ENCODE peak calls at places on chromosomes 13 and 19, in six cellular contexts. J, Z, W, X, G and S are unnamed samples.

GRCh38 chr13:25170554-25171107 is 1.5 kb downstream of the AMER2 start:
- DNase-seq in G (no peak), J (peak), Z (no peak), W (no peak), X (no peak), S (peak)

GRCh38 chr13:47661076-47661475 is 340.0 kb downstream of the SUCLA2 start:
- DNase-seq in J (no peak), X (no peak), W (no peak), Z (no peak), G (no peak), S (no peak)

GRCh38 chr19:3969435-3970312 is 1.2 kb downstream of the DAPK3 start:
- DNase-seq in Z (peak), G (peak), W (peak), X (peak), J (peak), S (peak)

GRCh38 chr13:107266657-107267056 is 698.7 kb upstream of the ARGLU1 start:
- DNase-seq in G (no peak), J (no peak), X (no peak), W (no peak), Z (no peak), S (no peak)

GRCh38 chr19:36665832-36666231 is 805 bp downstream of the ZNF461 start:
- DNase-seq in Z (no peak), G (no peak), X (no peak), J (no peak), W (no peak), S (no peak)

GRCh38 chr13:63517376-63517775 is 2101.7 kb upstream of the PCDH20 start:
- DNase-seq in J (no peak), G (no peak), X (no peak), Z (no peak), W (no peak), S (no peak)

GRCh38 chr13:106617561-106617960 is 49.6 kb upstream of the ARGLU1 start:
- DNase-seq in G (no peak), Z (no peak), W (peak), J (no peak), X (no peak), S (peak)

GRCh38 chr13:79767126-79767525 is 286.2 kb downstream of the NDFIP2 start:
- DNase-seq in Z (no peak), J (no peak), W (peak), G (no peak), X (no peak), S (no peak)

GRCh38 chr13:95893861-95894260 is 159.3 kb downstream of the UGGT2 start:
- DNase-seq in Z (no peak), G (no peak), J (no peak), W (no peak), X (no peak), S (no peak)

GRCh38 chr13:44389003-44389666 is 15.5 kb downstream of the SERP2 start:
- DNase-seq in Z (no peak), J (no peak), W (no peak), G (no peak), X (no peak), S (no peak)

GRCh38 chr19:43310221-43310620 is 40.9 kb upstream of the PSG9 start:
- DNase-seq in G (no peak), X (no peak), W (no peak), Z (no peak), J (no peak), S (no peak)

GRCh38 chr13:94710881-94711560 is 1.3 kb downstream of the SOX21 start:
- DNase-seq in Z (peak), J (peak), X (no peak), W (no peak), G (peak), S (no peak)

GRCh38 chr19:21751379-21751778 is 16.0 kb downstream of the ZNF100 start:
- DNase-seq in X (peak), W (no peak), Z (no peak), J (no peak), G (no peak), S (no peak)

GRCh38 chr13:43316997-43317396 is 293.6 kb downstream of the DNAJC15 start:
- DNase-seq in W (peak), X (no peak), J (no peak), Z (no peak), G (no peak), S (no peak)

GRCh38 chr19:1066748-1067340 is at the start of gene ARHGAP45:
- DNase-seq in Z (no peak), X (no peak), G (peak), J (peak), W (no peak), S (peak)

GRCh38 chr19:44542671-44543070 is 13.2 kb upstream of the CEACAM20 start:
- DNase-seq in Z (no peak), J (no peak), W (no peak), G (no peak), X (no peak), S (no peak)

GRCh38 chr13:48923376-48923775 is 52.3 kb upstream of the FNDC3A start:
- DNase-seq in G (no peak), X (no peak), J (no peak), W (no peak), Z (no peak), S (no peak)

GRCh38 chr13:99721606-99722384 is 220.5 kb downstream of the TM9SF2 start:
- DNase-seq in W (no peak), X (no peak), J (no peak), Z (no peak), G (no peak), S (no peak)

GRCh38 chr13:49859568-49859967 is 67.1 kb upstream of the KPNA3 start:
- DNase-seq in J (no peak), X (peak), W (no peak), G (no peak), Z (peak), S (no peak)

GRCh38 chr13:59477011-59477410 is 686.7 kb downstream of the DIAPH3 start:
- DNase-seq in W (peak), G (peak), J (peak), Z (peak), X (peak), S (no peak)

GRCh38 chr19:44003461-44004134 is 841 bp downstream of the ZNF230 start:
- DNase-seq in X (peak), Z (peak), W (peak), G (peak), J (no peak), S (peak)

GRCh38 chr13:101757446-101758039 is 305.1 kb downstream of the ITGBL1 start:
- DNase-seq in Z (peak), J (no peak), W (peak), X (no peak), G (no peak), S (no peak)

GRCh38 chr19:52296400-52296772 is 583 bp upstream of the ZNF480 start:
- DNase-seq in W (no peak), X (peak), J (no peak), G (no peak), Z (no peak), S (no peak)

GRCh38 chr13:92896842-92897241 is 329.8 kb upstream of the GPC6 start:
- DNase-seq in Z (no peak), W (no peak), G (no peak), J (no peak), X (peak), S (no peak)

GRCh38 chr13:112926003-112926402 is 43.0 kb upstream of the MCF2L start:
- DNase-seq in Z (no peak), G (no peak), J (no peak), X (peak), W (no peak), S (no peak)

GRCh38 chr13:20822406-20822805 is 48.6 kb upstream of the EEF1AKMT1 start:
- DNase-seq in J (no peak), X (no peak), Z (no peak), G (no peak), W (no peak), S (no peak)

GRCh38 chr19:37936166-37936565 is 29.2 kb downstream of the SIPA1L3 start:
- DNase-seq in Z (no peak), J (no peak), W (no peak), G (no peak), X (peak), S (no peak)

GRCh38 chr13:107203146-107203847 is 635.4 kb upstream of the ARGLU1 start:
- DNase-seq in J (peak), X (peak), G (peak), Z (peak), W (peak), S (peak)

GRCh38 chr13:44703371-44703770 is 127.2 kb upstream of the TSC22D1 start:
- DNase-seq in G (no peak), Z (no peak), X (no peak), J (no peak), W (no peak), S (no peak)

GRCh38 chr13:59914556-59914955 is 249.2 kb downstream of the DIAPH3 start:
- DNase-seq in G (no peak), X (no peak), W (no peak), J (no peak), Z (no peak), S (no peak)

GRCh38 chr19:4624733-4625362 is 14.5 kb upstream of the TNFAIP8L1 start:
- DNase-seq in G (peak), J (peak), Z (peak), W (peak), X (peak), S (no peak)

GRCh38 chr19:30528919-30529318 is 156.7 kb downstream of the ZNF536 start:
- DNase-seq in Z (no peak), G (no peak), W (no peak), X (no peak), J (no peak), S (no peak)

GRCh38 chr19:8487137-8487851 is 15.1 kb downstream of the PRAM1 start:
- DNase-seq in J (no peak), X (no peak), G (no peak), W (no peak), Z (no peak), S (no peak)

GRCh38 chr19:44846455-44847143 is 502 bp downstream of the NECTIN2 start:
- DNase-seq in X (no peak), W (peak), G (peak), Z (no peak), J (peak), S (no peak)

GRCh38 chr13:98478134-98479129 is 98.5 kb downstream of the STK24 start:
- DNase-seq in Z (no peak), J (no peak), G (peak), W (peak), X (no peak), S (no peak)

GRCh38 chr13:112692104-112692503 is 2.3 kb downstream of the ATP11A start:
- DNase-seq in W (no peak), G (no peak), Z (no peak), J (peak), X (no peak), S (no peak)

DNA sequence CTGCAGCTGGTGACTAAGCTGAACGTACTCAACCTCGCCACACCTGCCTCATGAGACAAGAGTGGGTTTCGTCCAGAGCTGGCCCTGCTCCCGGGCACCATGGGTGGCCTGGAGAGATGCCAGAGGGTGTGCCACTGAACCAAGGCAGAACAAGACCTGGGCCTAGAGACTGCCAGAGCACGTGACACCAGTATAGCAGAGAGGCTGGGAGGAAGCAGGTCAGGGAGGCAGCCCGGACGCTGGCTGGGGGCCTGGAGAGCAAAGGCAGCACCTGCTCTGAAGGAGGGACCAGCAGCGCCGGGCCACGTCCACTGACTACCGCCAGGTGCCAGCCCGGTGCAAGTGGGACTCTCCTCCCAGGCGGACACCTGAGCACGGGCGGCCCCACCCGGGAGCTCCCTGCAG is 7.3 kb upstream of the C13orf46 start:
- DNase-seq in Z (peak), X (no peak), W (no peak), G (no peak), J (no peak), S (no peak)
- TF ChIP-seq JUN in Z (no peak), X (no peak), W (no peak), G (no peak), J (no peak), S (no peak)

GRCh38 chr19:34556500-34556899 is 74.9 kb downstream of the WTIP start:
- DNase-seq in Z (no peak), X (peak), G (peak), W (peak), J (peak), S (peak)
- TF ChIP-seq JUN in Z (no peak), X (no peak), G (no peak), W (no peak), J (no peak), S (no peak)

GRCh38 chr19:56960959-56961622 is 120.6 kb upstream of the PEG3 start:
- DNase-seq in Z (no peak), J (no peak), W (no peak), G (no peak), X (no peak), S (no peak)

GRCh38 chr19:56955637-56956216 is 115.2 kb upstream of the PEG3 start:
- DNase-seq in G (no peak), X (peak), J (no peak), Z (no peak), W (no peak), S (no peak)

GRCh38 chr19:56956503-56957226 is 116.1 kb upstream of the PEG3 start:
- DNase-seq in W (no peak), X (no peak), Z (no peak), J (no peak), G (no peak), S (no peak)

GRCh38 chr19:56959211-56959610 is 118.7 kb upstream of the PEG3 start:
- DNase-seq in G (no peak), W (no peak), J (no peak), X (no peak), Z (no peak), S (no peak)

DNA sequence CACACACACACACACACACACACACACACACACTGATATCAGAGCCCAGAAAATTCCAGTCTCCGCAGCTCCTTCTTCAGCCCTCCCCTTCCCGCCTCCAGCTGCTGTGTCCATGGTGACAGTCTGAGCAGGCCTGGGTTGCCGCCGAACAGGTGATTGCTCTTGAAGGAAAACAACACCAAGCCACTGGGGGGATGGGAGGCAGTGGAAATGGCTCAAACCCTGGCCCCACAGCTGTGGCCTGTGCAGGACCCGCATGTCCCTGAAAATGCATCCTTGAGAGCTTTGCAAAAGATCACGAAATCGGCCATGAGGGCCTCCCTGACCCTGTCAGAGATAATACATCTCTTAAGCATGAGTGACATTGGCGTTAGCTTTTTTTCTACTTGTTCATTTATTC is 117.9 kb upstream of the PEG3 start:
- DNase-seq in W (no peak), J (no peak), G (no peak), X (no peak), Z (no peak), S (no peak)
- TF ChIP-seq JUN in W (no peak), J (no peak), G (no peak), X (no peak), Z (no peak), S (no peak)

GRCh38 chr19:47020132-47020805 is 632 bp downstream of the NPAS1 start:
- DNase-seq in X (no peak), J (no peak), G (no peak), Z (no peak), W (no peak), S (no peak)

GRCh38 chr19:47021536-47022139 is 2.0 kb downstream of the NPAS1 start:
- DNase-seq in X (no peak), W (no peak), G (no peak), J (peak), Z (no peak), S (no peak)

GRCh38 chr19:47019431-47020041 is at the start of gene NPAS1:
- DNase-seq in G (peak), X (no peak), J (peak), Z (no peak), W (no peak), S (no peak)

GRCh38 chr19:47022140-47022536 is 2.5 kb downstream of the NPAS1 start:
- DNase-seq in G (no peak), X (no peak), Z (no peak), W (no peak), J (no peak), S (no peak)

DNA sequence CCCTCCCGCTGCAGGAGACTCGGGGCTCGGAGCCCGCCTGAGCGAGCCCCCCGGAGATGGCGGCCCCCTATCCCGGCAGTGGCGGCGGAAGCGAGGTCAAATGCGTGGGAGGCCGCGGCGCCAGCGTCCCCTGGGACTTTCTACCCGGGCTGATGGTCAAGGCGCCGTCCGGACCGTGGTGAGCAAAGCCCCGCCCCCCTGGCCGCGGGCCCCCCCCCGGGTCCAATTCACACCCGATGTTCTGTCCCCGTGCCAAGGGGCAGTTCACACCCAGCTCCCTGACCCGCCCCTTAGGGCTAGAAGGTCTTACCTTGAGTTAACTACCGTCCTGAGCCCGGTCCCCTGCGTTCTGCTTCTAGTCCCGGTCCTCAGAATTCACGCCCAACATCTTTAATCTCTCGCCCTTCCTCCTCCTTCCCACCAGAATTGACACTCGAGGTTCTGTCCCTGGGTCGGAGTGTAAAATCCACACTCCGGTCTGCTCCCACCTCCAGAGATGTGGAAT is 1.4 kb downstream of the NPAS1 start:
- DNase-seq in J (peak), W (no peak), G (peak), X (no peak), Z (no peak), S (peak)
- TF ChIP-seq JUN in J (no peak), W (no peak), G (no peak), X (no peak), Z (no peak), S (no peak)

GRCh38 chr13:40063743-40064142 is 408.3 kb downstream of the COG6 start:
- DNase-seq in X (peak), Z (no peak), W (no peak), J (no peak), G (no peak), S (no peak)
- TF ChIP-seq JUN in X (no peak), Z (no peak), W (no peak), J (no peak), G (no peak), S (no peak)

GRCh38 chr19:48551437-48552302 is at the start of gene SULT2B1:
- DNase-seq in Z (peak), J (no peak), G (no peak), X (no peak), W (no peak), S (no peak)
- TF ChIP-seq JUN in Z (no peak), J (no peak), G (no peak), X (no peak), W (no peak), S (no peak)

GRCh38 chr13:39415003-39415402 is 188.0 kb downstream of the LHFPL6 start:
- DNase-seq in J (no peak), W (peak), X (peak), Z (no peak), G (no peak), S (no peak)
- TF ChIP-seq JUN in J (no peak), W (peak), X (no peak), Z (no peak), G (no peak), S (no peak)

DNA sequence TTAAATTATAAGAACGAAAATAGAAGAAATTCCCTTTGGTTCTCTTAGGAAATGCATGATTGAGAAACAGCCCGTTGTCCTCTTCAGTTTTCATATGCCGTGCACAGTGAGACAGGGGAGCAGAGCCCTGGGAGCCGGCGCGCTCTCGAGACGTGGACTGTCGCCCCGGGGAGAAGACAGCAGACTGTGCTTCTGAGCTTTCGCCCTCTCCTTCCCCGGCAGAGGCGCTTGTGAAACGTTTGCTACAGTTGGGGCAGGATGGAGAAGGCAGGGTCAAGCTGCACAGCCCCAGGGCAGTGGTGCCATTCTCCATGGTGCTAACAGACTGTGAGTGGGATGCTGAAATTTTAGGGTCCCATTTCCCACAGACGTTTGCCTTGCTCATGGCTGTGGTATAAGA is 192.2 kb upstream of the KL start:
- DNase-seq in Z (no peak), W (no peak), X (no peak), J (no peak), G (no peak), S (no peak)
- TF ChIP-seq JUN in Z (no peak), W (no peak), X (no peak), J (no peak), G (no peak), S (no peak)